ENCODE peak calls at places on chromosomes 13 and 19, in four cellular contexts. P is ascending aorta, K is cardiac muscle cell, E is PC-3. N is an unnamed sample. For H3K36me3, the result is how much of the 10 kb centered on the place peaks cover.

GRCh38 chr13:94416454-94417080 is 62.9 kb downstream of the DCT start:
- DNase-seq in K (peak), P (no peak), E (peak), N (no peak)

GRCh38 chr19:42455621-42456081 is 12.9 kb upstream of the CXCL17 start:
- DNase-seq in K (no peak), E (peak), P (no peak), N (no peak)

GRCh38 chr19:11496391-11497163 is 9.1 kb downstream of the ZNF653 start:
- DNase-seq in P (peak), K (peak), E (peak), N (no peak)

GRCh38 chr13:67630640-67631039 is 400.5 kb upstream of the PCDH9 start:
- DNase-seq in E (no peak), P (no peak), K (no peak), N (no peak)

GRCh38 chr13:103996733-103997132 is 930.5 kb upstream of the SLC10A2 start:
- DNase-seq in E (no peak), P (no peak), K (no peak), N (no peak)

GRCh38 chr13:42684226-42684625 is 97.2 kb upstream of the FAM216B start:
- DNase-seq in P (no peak), K (no peak), E (no peak), N (no peak)

GRCh38 chr13:102443234-102443633 is 41.4 kb upstream of the FGF14 start:
- DNase-seq in P (no peak), E (no peak), K (no peak), N (no peak)

GRCh38 chr13:43732726-43733125 is 54.0 kb downstream of the ENOX1 start:
- DNase-seq in K (no peak), P (no peak), E (no peak), N (no peak)

GRCh38 chr13:113176822-113177221 is 18.4 kb downstream of the PROZ start:
- DNase-seq in P (no peak), K (no peak), E (no peak), N (no peak)

GRCh38 chr19:13906525-13906904 is 514 bp downstream of the CC2D1A start:
- DNase-seq in K (no peak), P (no peak), E (peak), N (no peak)

GRCh38 chr19:14063100-14063499 is 1.2 kb upstream of the PALM3 start:
- DNase-seq in P (no peak), E (no peak), K (peak), N (no peak)

GRCh38 chr19:32317045-32317444 is 28.4 kb upstream of the ZNF507 start:
- DNase-seq in P (no peak), E (no peak), K (no peak), N (no peak)

GRCh38 chr19:35253316-35254286 is 4.8 kb downstream of the LSR start:
- DNase-seq in K (no peak), P (no peak), E (no peak), N (no peak)

GRCh38 chr13:32060319-32060924 is 28.8 kb downstream of the FRY start:
- DNase-seq in E (no peak), K (peak), P (no peak), N (no peak)

GRCh38 chr19:53308339-53308811 is 25.2 kb upstream of the ZNF845 start:
- DNase-seq in K (peak), P (no peak), E (no peak), N (no peak)

GRCh38 chr13:99572131-99572530 is 70.9 kb downstream of the TM9SF2 start:
- DNase-seq in P (no peak), E (no peak), K (peak), N (no peak)

GRCh38 chr19:18060472-18060871 is 26.3 kb downstream of the IL12RB1 start:
- DNase-seq in P (no peak), E (no peak), K (no peak), N (no peak)

GRCh38 chr13:110070046-110070445 is 236.9 kb downstream of the COL4A1 start:
- DNase-seq in E (no peak), P (no peak), K (no peak), N (no peak)

GRCh38 chr19:51448011-51448744 is 10.1 kb downstream of the SIGLEC8 start:
- DNase-seq in E (no peak), K (no peak), P (no peak), N (no peak)

GRCh38 chr13:76725211-76725610 is 161.0 kb downstream of the KCTD12 start:
- DNase-seq in K (peak), P (no peak), E (no peak), N (no peak)

GRCh38 chr19:4581381-4582111 is 22.1 kb upstream of the SEMA6B start:
- DNase-seq in E (peak), P (no peak), K (peak), N (no peak)

GRCh38 chr13:33617055-33617454 is 200.9 kb upstream of the RFC3 start:
- DNase-seq in E (no peak), K (no peak), P (no peak), N (no peak)

GRCh38 chr19:49801966-49802661 is 11.0 kb downstream of the FUZ start:
- DNase-seq in E (no peak), K (peak), P (peak), N (no peak)

GRCh38 chr19:4908781-4909171 is 525 bp upstream of the UHRF1 start:
- DNase-seq in P (no peak), K (no peak), E (no peak), N (no peak)

GRCh38 chr19:10797078-10797477 is 38.9 kb downstream of the TMED1 start:
- DNase-seq in K (no peak), E (no peak), P (no peak), N (no peak)

GRCh38 chr13:21541271-21541670 is 62.7 kb downstream of the MICU2 start:
- DNase-seq in K (no peak), P (no peak), E (peak), N (no peak)

GRCh38 chr13:21616880-21617279 is 12.9 kb upstream of the MICU2 start:
- DNase-seq in E (peak), K (no peak), P (no peak), N (no peak)

GRCh38 chr13:91193358-91193757 is 154.1 kb upstream of the MIR17HG start:
- DNase-seq in E (no peak), K (no peak), P (no peak), N (no peak)

GRCh38 chr13:96792736-96793444 is 201.4 kb downstream of the OXGR1 start:
- DNase-seq in E (no peak), P (no peak), K (peak), N (no peak)

GRCh38 chr13:50244355-50244912 is 229.2 kb downstream of the KCNRG start:
- DNase-seq in P (no peak), K (no peak), E (no peak), N (no peak)

GRCh38 chr13:109500146-109500773 is 286.1 kb downstream of the IRS2 start:
- DNase-seq in E (no peak), K (peak), P (no peak), N (no peak)

GRCh38 chr19:55830656-55831055 is 1.1 kb downstream of the NLRP11 start:
- DNase-seq in E (no peak), K (no peak), P (no peak), N (no peak)

GRCh38 chr13:110984392-110984791 is 69.5 kb upstream of the ANKRD10 start:
- DNase-seq in P (no peak), E (no peak), K (peak), N (no peak)

GRCh38 chr13:45781553-45782326 is 69.8 kb downstream of the SIAH3 start:
- DNase-seq in P (no peak), E (peak), K (peak), N (no peak)

GRCh38 chr19:49113762-49114629 is at the start of gene LIN7B:
- DNase-seq in E (peak), K (peak), P (no peak), N (no peak)

GRCh38 chr13:49533586-49534269 is 38.0 kb downstream of the PHF11 start:
- DNase-seq in P (no peak), K (no peak), E (no peak), N (no peak)

GRCh38 chr13:28251462-28251861 is 113.1 kb downstream of the PAN3 start:
- DNase-seq in E (no peak), K (no peak), P (no peak), N (no peak)

GRCh38 chr19:16889883-16890460 is 1.2 kb downstream of the F2RL3 start:
- DNase-seq in P (no peak), K (no peak), E (no peak), N (no peak)

GRCh38 chr13:71034018-71034417 is 833.0 kb downstream of the DACH1 start:
- DNase-seq in P (no peak), K (no peak), E (no peak), N (no peak)

GRCh38 chr19:14112051-14112808 is 5.3 kb downstream of the PRKACA start:
- DNase-seq in E (no peak), K (peak), P (no peak), N (no peak)

DNA sequence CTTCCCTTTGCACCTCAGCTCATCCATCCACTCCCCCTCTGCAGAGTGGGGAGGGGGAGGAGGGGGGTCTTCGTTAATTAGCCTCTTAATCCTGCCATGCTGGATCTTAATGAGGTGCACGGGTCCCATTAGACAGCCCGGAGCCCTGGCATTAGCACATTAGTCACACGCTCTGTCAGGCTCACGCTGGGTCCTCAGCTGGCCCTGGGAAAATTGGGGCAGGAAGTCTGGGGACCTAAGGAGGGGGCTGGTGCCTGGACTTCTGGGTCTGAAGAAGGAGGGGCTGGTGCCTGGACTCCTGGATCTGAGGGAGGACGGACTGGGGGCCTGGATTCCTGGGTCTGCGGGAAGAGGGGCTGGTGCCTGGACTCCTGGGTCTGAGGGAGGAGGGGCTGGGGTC is 444 bp upstream of the NCCRP1 start:
- DNase-seq in P (no peak), K (no peak), E (no peak), N (no peak)
- H3K36me3 ChIP-seq in P (under half), K (under half), E (under half), N (under half)

DNA sequence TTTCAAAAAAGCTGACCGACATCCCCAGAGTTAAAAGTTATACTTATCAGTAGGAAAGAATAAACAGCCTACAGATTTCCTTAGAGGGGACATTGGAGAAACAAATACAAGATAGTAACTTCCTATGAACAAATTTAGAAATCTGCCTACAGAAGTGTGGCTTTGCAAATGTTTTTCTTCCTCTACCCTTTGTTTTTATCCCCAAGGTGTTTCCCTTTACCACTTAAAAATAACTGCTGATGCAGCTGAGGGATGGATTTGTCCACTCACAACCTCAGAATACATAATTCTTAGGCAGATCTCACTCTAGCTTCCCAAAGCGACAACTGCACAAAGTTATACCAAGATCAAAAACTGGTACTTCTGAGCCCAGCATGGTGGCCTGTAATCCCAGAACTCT is 20.9 kb downstream of the MED4 start:
- DNase-seq in E (no peak), K (no peak), P (no peak), N (no peak)
- H3K4me3 ChIP-seq in E (no peak), K (no peak), P (no peak), N (no peak)

DNA sequence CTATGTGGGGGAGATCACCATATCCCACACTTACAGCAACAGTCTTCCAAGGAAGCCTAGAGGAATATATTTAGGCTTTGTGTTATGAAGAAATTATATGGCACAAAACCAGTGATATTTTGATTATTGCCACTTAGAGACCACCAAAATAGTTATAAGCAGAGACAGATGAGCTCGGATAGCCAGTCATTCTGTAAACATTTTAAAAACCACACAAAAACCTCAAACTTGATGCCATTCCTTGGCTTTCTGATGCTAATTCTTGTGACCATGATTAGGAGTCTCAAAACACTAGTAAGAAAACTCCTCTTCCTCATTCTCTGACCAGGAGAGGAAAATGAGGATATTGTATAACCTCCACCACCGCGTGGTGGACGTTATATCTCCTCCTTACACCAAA is 496.4 kb downstream of the FOXO1 start:
- DNase-seq in K (no peak), E (no peak), P (no peak), N (no peak)
- TF ChIP-seq CTCF in K (no peak), E (no peak), P (no peak), N (no peak)

GRCh38 chr19:38375748-38376147 is 1.4 kb downstream of the PSMD8 start:
- DNase-seq in P (no peak), E (no peak), K (no peak), N (no peak)

GRCh38 chr19:38376576-38376975 is 2.2 kb downstream of the PSMD8 start:
- DNase-seq in E (no peak), P (no peak), K (no peak), N (no peak)

GRCh38 chr19:38377052-38377451 is 2.7 kb downstream of the PSMD8 start:
- DNase-seq in P (no peak), K (no peak), E (no peak), N (no peak)

GRCh38 chr19:38381138-38381537 is 6.7 kb downstream of the GGN start:
- DNase-seq in E (no peak), K (no peak), P (no peak), N (no peak)

DNA sequence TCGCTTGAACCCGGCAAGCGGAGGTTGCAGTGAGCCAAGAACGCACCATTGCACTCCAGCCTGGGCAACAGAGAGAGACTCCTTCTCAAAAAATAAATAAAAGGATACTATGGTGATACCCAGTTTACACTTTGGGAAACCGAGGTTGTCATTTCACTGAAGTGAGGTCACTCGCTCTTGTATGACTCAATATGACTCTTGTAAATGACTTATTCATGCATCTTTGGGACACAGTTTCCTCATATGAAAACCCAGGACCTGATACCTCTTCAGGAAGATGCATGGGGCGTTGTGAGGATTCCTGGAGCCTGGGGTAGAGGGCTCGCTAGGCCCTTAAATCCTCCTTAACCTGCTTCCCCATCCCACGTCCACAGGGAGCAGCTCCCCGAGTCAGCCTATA is 4.5 kb downstream of the PSMD8 start:
- DNase-seq in K (no peak), E (no peak), P (no peak), N (no peak)
- H3K36me3 ChIP-seq in K (under half), E (under half), P (half or more), N (under half)

GRCh38 chr13:106230450-106230849 is 305.0 kb downstream of the EFNB2 start:
- DNase-seq in E (peak), K (peak), P (no peak), N (no peak)
- H3K4me3 ChIP-seq in E (no peak), K (no peak), P (no peak), N (no peak)

GRCh38 chr19:33703821-33704220 is 82.1 kb downstream of the CHST8 start:
- DNase-seq in K (no peak), E (no peak), P (no peak), N (no peak)

GRCh38 chr19:33705860-33706259 is 84.1 kb downstream of the CHST8 start:
- DNase-seq in E (no peak), K (no peak), P (no peak), N (no peak)

GRCh38 chr19:33703438-33703750 is 81.6 kb downstream of the CHST8 start:
- DNase-seq in K (no peak), P (no peak), E (no peak), N (no peak)

GRCh38 chr19:33704271-33704670 is 82.5 kb downstream of the CHST8 start:
- DNase-seq in P (no peak), E (no peak), K (no peak), N (no peak)

DNA sequence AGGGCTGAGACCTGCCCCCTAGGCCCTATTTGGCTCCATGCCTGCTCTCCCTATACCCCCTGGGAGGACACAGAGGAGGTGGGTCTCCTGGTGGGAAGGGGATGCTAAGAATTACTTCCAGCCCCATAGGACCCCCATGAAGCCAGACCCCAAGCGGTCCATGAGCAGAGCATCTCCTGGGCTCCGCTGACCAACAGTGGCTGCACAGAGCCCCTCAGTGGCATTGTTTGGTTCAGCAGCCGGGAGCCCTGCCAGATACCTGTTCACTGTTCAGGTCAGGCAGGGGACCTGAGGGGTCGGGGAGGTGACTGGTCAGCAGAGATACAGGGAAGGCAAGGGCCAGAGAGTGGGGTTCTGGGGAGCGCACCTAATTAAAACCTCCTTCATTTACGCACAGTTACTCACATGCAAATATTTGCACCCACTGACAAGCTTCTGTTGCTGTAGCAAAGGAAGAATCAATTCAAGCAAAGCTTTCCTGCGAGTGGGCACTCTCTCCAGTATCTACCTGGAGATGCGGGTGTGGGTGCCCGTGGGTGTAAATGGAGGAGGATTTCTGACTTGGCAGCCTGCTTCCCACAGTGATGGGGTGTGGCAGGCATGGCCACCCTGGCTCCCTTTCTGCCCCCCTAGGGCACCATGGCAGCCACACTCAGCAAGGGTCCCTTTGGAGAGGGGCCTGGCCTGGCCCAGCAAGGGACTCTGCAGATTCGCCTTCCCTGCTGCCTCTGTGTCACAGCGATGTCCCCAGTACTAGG is 83.5 kb downstream of the CHST8 start:
- DNase-seq in K (no peak), E (no peak), P (no peak), N (no peak)
- TF ChIP-seq CTCF in K (no peak), E (no peak), P (no peak), N (no peak)

DNA sequence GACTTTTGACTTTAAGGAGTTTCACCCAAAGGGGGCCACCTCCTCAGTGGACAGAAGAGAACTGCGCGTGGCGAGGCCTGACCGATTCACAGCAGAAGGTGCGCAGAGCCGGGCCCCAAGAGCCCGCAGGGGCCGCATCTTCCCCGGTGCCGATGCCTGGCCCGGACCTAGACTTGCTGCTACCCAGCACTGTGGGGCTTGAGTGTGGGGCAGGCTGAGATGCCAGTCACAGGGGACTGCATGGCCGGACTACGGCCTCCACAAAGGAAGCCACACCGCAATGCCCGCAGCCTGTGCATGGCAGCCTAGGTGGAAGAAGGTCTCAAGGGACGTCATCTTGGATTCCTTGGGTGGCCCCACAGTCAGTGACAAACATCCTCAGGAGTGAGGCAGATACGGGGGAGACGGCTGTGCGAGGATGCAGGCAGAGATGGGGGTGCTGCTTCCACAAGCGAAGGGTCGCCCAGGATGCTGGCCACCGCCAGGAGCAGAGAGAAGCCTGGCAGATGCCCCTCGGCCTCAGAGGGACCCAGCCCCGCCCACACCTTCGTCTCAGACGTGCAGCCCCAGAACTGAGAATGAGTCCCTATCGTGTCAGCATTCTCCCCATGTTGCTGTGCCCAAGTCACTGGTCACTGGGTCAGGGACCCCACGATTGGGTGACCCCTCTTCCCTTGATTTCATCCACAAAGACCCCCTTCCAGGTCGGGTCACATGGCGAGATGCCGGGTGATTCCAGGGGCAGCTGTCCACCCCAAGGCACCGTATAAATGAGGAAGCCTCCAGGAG is 16.9 kb downstream of the MOB3A start:
- DNase-seq in K (no peak), P (no peak), E (no peak), N (no peak)
- H3K36me3 ChIP-seq in K (under half), P (half or more), E (under half), N (half or more)